ENCODE peak calls at places on chromosomes 13 and 19, in five cellular contexts. K, H, M, C and V are unnamed samples.

GRCh38 chr13:70098669-70099068 is 9.0 kb upstream of the ATXN8OS start:
- DNase-seq in K (no peak), H (no peak), M (no peak), C (no peak), V (no peak)

GRCh38 chr19:3065675-3066357 is 3.5 kb upstream of the TLE5 start:
- DNase-seq in K (no peak), H (peak; percentile 57), M (no peak), C (no peak), V (no peak)

GRCh38 chr13:101305981-101306411 is 110.3 kb downstream of the NALCN start:
- DNase-seq in K (no peak), H (no peak), M (no peak), C (no peak), V (no peak)

GRCh38 chr13:29892149-29892548 is 41.7 kb upstream of the UBL3 start:
- DNase-seq in K (no peak), H (no peak), M (no peak), C (no peak), V (no peak)

GRCh38 chr19:34269968-34270621 is 15.7 kb downstream of the GARRE1 start:
- DNase-seq in K (peak; percentile 63), H (peak; percentile 40), M (peak; percentile 68), C (no peak), V (no peak)

GRCh38 chr13:88235441-88235840 is 564.3 kb downstream of the SLITRK5 start:
- DNase-seq in K (no peak), H (no peak), M (no peak), C (no peak), V (no peak)

GRCh38 chr19:343941-344624 is 513 bp downstream of the MIER2 start:
- DNase-seq in K (no peak), H (no peak), M (peak; percentile 65), C (peak; percentile 93), V (no peak)

GRCh38 chr19:7868326-7868670 is 5.9 kb downstream of the PRR36 start:
- DNase-seq in K (no peak), H (peak; percentile 32), M (no peak), C (no peak), V (no peak)

GRCh38 chr19:5498817-5499535 is 43.8 kb downstream of the ZNRF4 start:
- DNase-seq in K (no peak), H (no peak), M (no peak), C (no peak), V (no peak)

GRCh38 chr19:5494780-5495179 is 39.6 kb downstream of the ZNRF4 start:
- DNase-seq in K (no peak), H (no peak), M (no peak), C (no peak), V (no peak)

GRCh38 chr19:5492813-5493409 is 37.7 kb downstream of the ZNRF4 start:
- DNase-seq in K (no peak), H (no peak), M (no peak), C (no peak), V (no peak)

GRCh38 chr19:5497297-5497696 is 42.1 kb downstream of the ZNRF4 start:
- DNase-seq in K (no peak), H (no peak), M (no peak), C (no peak), V (no peak)

GRCh38 chr19:5495792-5496191 is 40.6 kb downstream of the ZNRF4 start:
- DNase-seq in K (no peak), H (no peak), M (no peak), C (no peak), V (no peak)
- H3K4me3 ChIP-seq in K (no peak overlapping the region), H (no peak overlapping the region), M (no peak overlapping the region), C (no peak overlapping the region), V (no peak overlapping the region)

DNA sequence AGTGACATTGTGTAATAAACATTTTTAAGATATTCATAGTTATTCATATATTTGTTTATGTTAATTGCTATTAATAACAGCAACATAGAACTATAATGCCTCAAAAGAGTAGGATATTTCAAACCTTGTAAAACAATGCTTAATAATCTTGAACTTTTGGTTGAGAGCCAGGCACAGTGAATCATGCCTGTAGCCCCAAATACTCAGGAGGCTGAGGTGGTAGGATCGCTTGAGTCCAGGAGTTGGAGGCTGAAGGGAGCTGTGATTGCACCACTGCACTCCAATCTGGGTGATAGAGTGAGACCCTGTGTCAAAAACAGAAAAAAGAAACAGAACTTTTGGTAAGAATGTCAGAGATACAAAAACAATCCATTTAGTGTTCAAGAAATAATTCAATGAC is 213.9 kb upstream of the SLITRK1 start:
- DNase-seq in K (no peak), H (no peak), M (no peak), C (no peak), V (no peak)
- H3K4me1 ChIP-seq in K (no peaks in the 10 kb centered on the region), H (no peaks in the 10 kb centered on the region), M (no peaks in the 10 kb centered on the region), C (no peaks in the 10 kb centered on the region), V (no peaks in the 10 kb centered on the region)

GRCh38 chr19:17751103-17751911 is at the start of gene FCHO1:
- DNase-seq in K (no peak), H (peak; percentile 51), M (peak; percentile 71), C (peak; percentile 84), V (no peak)
- TF ChIP-seq POLR2AphosphoS5 in K (no peak), H (no peak), M (no peak), C (peak; percentile 75), V (no peak)

GRCh38 chr13:40984670-40985366 is 34.3 kb downstream of the ELF1 start:
- DNase-seq in K (no peak), H (no peak), M (no peak), C (no peak), V (no peak)
- H3K4me3 ChIP-seq in K (peak overlapping the region; percentile 26), H (peak overlapping the region; percentile 22), M (peak overlapping the region; percentile 22), C (no peak overlapping the region), V (peak overlapping the region; percentile 26)